ENCODE peak calls at places on chromosome 10, in five cellular contexts. One of them, this sample, is unnamed.
A peak's percentile ranks its signal among the peaks of the same experiment; 100 is the strongest.

GRCh38 chr10:116990276-116990800 is 14.6 kb downstream of the SHTN1 start:
- DNase-seq in MM.1S: no peak
- DNase-seq in GM23248: no peak
- DNase-seq in endothelial cell of umbilical vein: no peak
- DNase-seq in fibroblast of lung: no peak
- DNase-seq in this sample: no peak

GRCh38 chr10:63819753-63820347 is 298.6 kb downstream of the REEP3 start:
- DNase-seq in MM.1S: peak; percentile 16
- DNase-seq in GM23248: peak; percentile 83
- DNase-seq in endothelial cell of umbilical vein: peak; percentile 78
- DNase-seq in fibroblast of lung: peak; percentile 59
- DNase-seq in this sample: peak; percentile 35

GRCh38 chr10:483266-483665 is 206.2 kb downstream of the DIP2C start:
- DNase-seq in MM.1S: no peak
- DNase-seq in GM23248: no peak
- DNase-seq in endothelial cell of umbilical vein: no peak
- DNase-seq in fibroblast of lung: no peak
- DNase-seq in this sample: no peak

GRCh38 chr10:119852822-119853221 is 19.8 kb downstream of the MCMBP start:
- DNase-seq in MM.1S: no peak
- DNase-seq in GM23248: no peak
- DNase-seq in endothelial cell of umbilical vein: no peak
- DNase-seq in fibroblast of lung: no peak
- DNase-seq in this sample: no peak

GRCh38 chr10:112535432-112536038 is 88.5 kb downstream of the VTI1A start:
- DNase-seq in MM.1S: peak; percentile 62
- DNase-seq in GM23248: no peak
- DNase-seq in endothelial cell of umbilical vein: no peak
- DNase-seq in fibroblast of lung: no peak
- DNase-seq in this sample: peak; percentile 10

GRCh38 chr10:113496124-113496523 is 56.7 kb upstream of the HABP2 start:
- DNase-seq in MM.1S: no peak
- DNase-seq in GM23248: peak; percentile 36
- DNase-seq in endothelial cell of umbilical vein: no peak
- DNase-seq in fibroblast of lung: no peak
- DNase-seq in this sample: no peak

GRCh38 chr10:72524489-72524888 is 101.4 kb downstream of the MICU1 start:
- DNase-seq in MM.1S: no peak
- DNase-seq in GM23248: no peak
- DNase-seq in endothelial cell of umbilical vein: no peak
- DNase-seq in fibroblast of lung: no peak
- DNase-seq in this sample: no peak

GRCh38 chr10:6711286-6711817 is 131.3 kb upstream of the PRKCQ start:
- DNase-seq in MM.1S: no peak
- DNase-seq in GM23248: no peak
- DNase-seq in endothelial cell of umbilical vein: no peak
- DNase-seq in fibroblast of lung: no peak
- DNase-seq in this sample: no peak

GRCh38 chr10:104120903-104121484 is 977 bp upstream of the SFR1 start:
- DNase-seq in MM.1S: peak; percentile 93
- DNase-seq in GM23248: peak; percentile 99
- DNase-seq in endothelial cell of umbilical vein: peak; percentile 93
- DNase-seq in fibroblast of lung: peak; percentile 95
- DNase-seq in this sample: peak; percentile 68

GRCh38 chr10:87753995-87754866 is 63.8 kb downstream of the ATAD1 start:
- DNase-seq in MM.1S: no peak
- DNase-seq in GM23248: no peak
- DNase-seq in endothelial cell of umbilical vein: no peak
- DNase-seq in fibroblast of lung: no peak
- DNase-seq in this sample: no peak

GRCh38 chr10:98172495-98172894 is 38.0 kb downstream of the R3HCC1L start:
- DNase-seq in MM.1S: no peak
- DNase-seq in GM23248: peak; percentile 19
- DNase-seq in endothelial cell of umbilical vein: no peak
- DNase-seq in fibroblast of lung: peak; percentile 43
- DNase-seq in this sample: no peak

GRCh38 chr10:118723467-118723866 is 31.3 kb downstream of the CACUL1 start:
- DNase-seq in MM.1S: no peak
- DNase-seq in GM23248: peak; percentile 91
- DNase-seq in endothelial cell of umbilical vein: peak; percentile 42
- DNase-seq in fibroblast of lung: peak; percentile 47
- DNase-seq in this sample: no peak

GRCh38 chr10:96858706-96859050 is 26.6 kb downstream of the LCOR start:
- DNase-seq in MM.1S: no peak
- DNase-seq in GM23248: no peak
- DNase-seq in endothelial cell of umbilical vein: no peak
- DNase-seq in fibroblast of lung: no peak
- DNase-seq in this sample: no peak

GRCh38 chr10:118565301-118566075 is 30.0 kb downstream of the PRLHR start:
- DNase-seq in MM.1S: no peak
- DNase-seq in GM23248: no peak
- DNase-seq in endothelial cell of umbilical vein: no peak
- DNase-seq in fibroblast of lung: no peak
- DNase-seq in this sample: no peak

GRCh38 chr10:93751832-93752231 is 5.9 kb upstream of the LGI1 start:
- DNase-seq in MM.1S: no peak
- DNase-seq in GM23248: peak; percentile 49
- DNase-seq in endothelial cell of umbilical vein: peak; percentile 12
- DNase-seq in fibroblast of lung: peak; percentile 23
- DNase-seq in this sample: no peak

GRCh38 chr10:44004913-44005787 is 356.5 kb upstream of the ZNF32 start:
- DNase-seq in MM.1S: no peak
- DNase-seq in GM23248: no peak
- DNase-seq in endothelial cell of umbilical vein: no peak
- DNase-seq in fibroblast of lung: no peak
- DNase-seq in this sample: no peak

GRCh38 chr10:63375006-63375405 is 90.8 kb downstream of the JMJD1C start:
- DNase-seq in MM.1S: no peak
- DNase-seq in GM23248: peak; percentile 40
- DNase-seq in endothelial cell of umbilical vein: peak; percentile 42
- DNase-seq in fibroblast of lung: peak; percentile 7
- DNase-seq in this sample: no peak

GRCh38 chr10:44016589-44017482 is 368.1 kb downstream of the CXCL12 start:
- DNase-seq in MM.1S: peak; percentile 54
- DNase-seq in GM23248: peak; percentile 57
- DNase-seq in endothelial cell of umbilical vein: no peak
- DNase-seq in fibroblast of lung: no peak
- DNase-seq in this sample: no peak

GRCh38 chr10:59713196-59713821 is 3.7 kb upstream of the SLC16A9 start:
- DNase-seq in MM.1S: no peak
- DNase-seq in GM23248: no peak
- DNase-seq in endothelial cell of umbilical vein: no peak
- DNase-seq in fibroblast of lung: no peak
- DNase-seq in this sample: no peak

GRCh38 chr10:80583681-80584080 is 46.0 kb downstream of the SH2D4B start:
- DNase-seq in MM.1S: no peak
- DNase-seq in GM23248: no peak
- DNase-seq in endothelial cell of umbilical vein: no peak
- DNase-seq in fibroblast of lung: no peak
- DNase-seq in this sample: no peak

GRCh38 chr10:42962902-42963231 is 114.0 kb upstream of the RET start:
- DNase-seq in MM.1S: no peak
- DNase-seq in GM23248: no peak
- DNase-seq in endothelial cell of umbilical vein: no peak
- DNase-seq in fibroblast of lung: no peak
- DNase-seq in this sample: no peak

GRCh38 chr10:93703066-93703465 is 674 bp upstream of the FRA10AC1 start:
- DNase-seq in MM.1S: no peak
- DNase-seq in GM23248: peak; percentile 37
- DNase-seq in endothelial cell of umbilical vein: no peak
- DNase-seq in fibroblast of lung: peak; percentile 7
- DNase-seq in this sample: peak; percentile 6

GRCh38 chr10:71661942-71662341 is 57.6 kb downstream of the C10orf105 start:
- DNase-seq in MM.1S: no peak
- DNase-seq in GM23248: no peak
- DNase-seq in endothelial cell of umbilical vein: no peak
- DNase-seq in fibroblast of lung: no peak
- DNase-seq in this sample: no peak

GRCh38 chr10:9621216-9621615 is 1396.5 kb upstream of the CELF2 start:
- DNase-seq in MM.1S: no peak
- DNase-seq in GM23248: no peak
- DNase-seq in endothelial cell of umbilical vein: no peak
- DNase-seq in fibroblast of lung: peak; percentile 50
- DNase-seq in this sample: no peak

GRCh38 chr10:57962839-57963238 is 304.9 kb downstream of the IPMK start:
- DNase-seq in MM.1S: no peak
- DNase-seq in GM23248: no peak
- DNase-seq in endothelial cell of umbilical vein: no peak
- DNase-seq in fibroblast of lung: no peak
- DNase-seq in this sample: no peak

GRCh38 chr10:83214178-83214577 is 925.1 kb upstream of the GHITM start:
- DNase-seq in MM.1S: no peak
- DNase-seq in GM23248: no peak
- DNase-seq in endothelial cell of umbilical vein: no peak
- DNase-seq in fibroblast of lung: peak; percentile 32
- DNase-seq in this sample: no peak

GRCh38 chr10:72123616-72124015 is 35.3 kb upstream of the SPOCK2 start:
- DNase-seq in MM.1S: no peak
- DNase-seq in GM23248: no peak
- DNase-seq in endothelial cell of umbilical vein: no peak
- DNase-seq in fibroblast of lung: no peak
- DNase-seq in this sample: no peak

GRCh38 chr10:114519306-114519669 is 115.0 kb upstream of the AFAP1L2 start:
- DNase-seq in MM.1S: no peak
- DNase-seq in GM23248: peak; percentile 28
- DNase-seq in endothelial cell of umbilical vein: no peak
- DNase-seq in fibroblast of lung: peak; percentile 42
- DNase-seq in this sample: no peak

GRCh38 chr10:128281343-128281742 is 155.1 kb upstream of the MKI67 start:
- DNase-seq in MM.1S: no peak
- DNase-seq in GM23248: no peak
- DNase-seq in endothelial cell of umbilical vein: no peak
- DNase-seq in fibroblast of lung: no peak
- DNase-seq in this sample: no peak

GRCh38 chr10:128286413-128287097 is 160.3 kb upstream of the MKI67 start:
- DNase-seq in MM.1S: no peak
- DNase-seq in GM23248: no peak
- DNase-seq in endothelial cell of umbilical vein: no peak
- DNase-seq in fibroblast of lung: no peak
- DNase-seq in this sample: no peak

GRCh38 chr10:128287921-128288320 is 161.7 kb upstream of the MKI67 start:
- DNase-seq in MM.1S: no peak
- DNase-seq in GM23248: no peak
- DNase-seq in endothelial cell of umbilical vein: no peak
- DNase-seq in fibroblast of lung: no peak
- DNase-seq in this sample: no peak

DNA sequence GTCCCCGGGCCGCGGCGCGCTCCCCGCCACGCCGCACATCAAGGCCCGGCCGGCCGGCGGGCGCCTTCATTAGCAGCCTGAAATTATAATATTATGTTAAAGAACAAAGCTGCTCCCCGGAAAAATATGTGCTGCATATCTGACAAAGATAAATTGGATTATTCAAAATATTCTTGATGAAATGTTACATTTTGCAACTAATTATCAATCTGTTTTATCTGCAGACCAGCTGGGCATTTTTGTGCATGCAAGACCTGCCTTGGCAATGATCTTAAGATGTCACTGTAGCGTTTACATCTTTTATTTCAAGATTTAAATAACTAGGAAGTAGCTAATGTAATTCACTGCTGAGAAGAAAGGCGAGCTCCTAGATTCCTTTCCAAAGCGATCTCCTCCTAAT is 160.9 kb upstream of the MKI67 start:
- DNase-seq in MM.1S: no peak
- DNase-seq in GM23248: no peak
- DNase-seq in endothelial cell of umbilical vein: no peak
- DNase-seq in fibroblast of lung: no peak
- DNase-seq in this sample: no peak
- TF ChIP-seq EZH2 in MM.1S: no peak
- TF ChIP-seq EZH2 in GM23248: no peak
- TF ChIP-seq EZH2 in endothelial cell of umbilical vein: no peak
- TF ChIP-seq EZH2 in fibroblast of lung: no peak
- TF ChIP-seq EZH2 in this sample: no peak

GRCh38 chr10:101233443-101233842 is 4.2 kb upstream of the LBX1 start:
- DNase-seq in MM.1S: no peak
- DNase-seq in GM23248: no peak
- DNase-seq in endothelial cell of umbilical vein: no peak
- DNase-seq in fibroblast of lung: no peak
- DNase-seq in this sample: no peak
- TF ChIP-seq EZH2 in MM.1S: no peak
- TF ChIP-seq EZH2 in GM23248: no peak
- TF ChIP-seq EZH2 in endothelial cell of umbilical vein: no peak
- TF ChIP-seq EZH2 in fibroblast of lung: no peak
- TF ChIP-seq EZH2 in this sample: no peak

DNA sequence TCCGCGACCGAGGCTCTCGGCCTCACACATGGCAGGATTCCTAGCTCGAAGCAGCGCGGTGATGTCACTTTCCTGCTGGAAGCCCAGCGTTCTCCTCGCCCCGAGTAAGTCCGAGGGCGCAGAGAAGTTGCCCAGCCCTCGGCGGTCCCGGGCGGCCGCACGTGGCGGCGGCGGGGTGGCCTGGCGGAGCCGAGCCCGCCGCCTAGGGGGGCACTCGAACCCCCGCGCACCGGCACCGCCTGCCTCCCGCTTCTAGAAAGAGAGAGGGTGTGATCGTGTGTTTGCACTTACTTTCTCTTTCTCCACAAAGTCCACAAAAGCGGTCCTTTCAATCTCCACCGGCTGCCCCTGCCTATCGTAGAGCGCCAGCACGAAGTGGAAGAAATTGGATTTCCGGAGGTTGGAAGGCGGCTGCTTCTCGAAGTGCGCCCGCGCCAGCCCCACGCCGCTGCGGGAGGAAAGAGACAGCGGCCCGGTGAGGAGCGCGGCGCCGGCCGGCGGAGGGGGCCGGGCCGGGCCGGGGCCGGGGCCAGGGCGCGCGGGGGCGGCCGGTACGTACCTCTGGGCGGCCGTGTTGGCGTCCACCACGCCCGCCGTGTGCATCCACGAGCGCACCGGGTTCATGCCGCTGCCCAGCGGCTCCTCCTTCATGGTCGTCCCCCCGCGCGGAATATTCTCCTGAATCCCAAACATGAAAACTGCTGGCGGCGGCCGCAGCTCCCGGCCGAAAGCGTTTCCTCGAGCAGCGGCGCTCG is 821 bp downstream of the EBF3 start:
- DNase-seq in MM.1S: no peak
- DNase-seq in GM23248: peak; percentile 77
- DNase-seq in endothelial cell of umbilical vein: peak; percentile 40
- DNase-seq in fibroblast of lung: peak; percentile 24
- DNase-seq in this sample: no peak
- TF ChIP-seq EZH2 in MM.1S: no peak
- TF ChIP-seq EZH2 in GM23248: no peak
- TF ChIP-seq EZH2 in endothelial cell of umbilical vein: peak; percentile 85
- TF ChIP-seq EZH2 in fibroblast of lung: no peak
- TF ChIP-seq EZH2 in this sample: no peak

GRCh38 chr10:4698075-4698474 is 127.9 kb upstream of the AKR1E2 start:
- DNase-seq in MM.1S: no peak
- DNase-seq in GM23248: peak; percentile 42
- DNase-seq in endothelial cell of umbilical vein: peak; percentile 38
- DNase-seq in fibroblast of lung: no peak
- DNase-seq in this sample: no peak
- TF ChIP-seq EZH2 in MM.1S: no peak
- TF ChIP-seq EZH2 in GM23248: no peak
- TF ChIP-seq EZH2 in endothelial cell of umbilical vein: no peak
- TF ChIP-seq EZH2 in fibroblast of lung: no peak
- TF ChIP-seq EZH2 in this sample: no peak